ENCODE peak calls at places on chromosomes 5 and 9, in six cellular contexts. One of them, this sample, is unnamed. For H3K4me1 and H3K36me3, the result is how much of the 10 kb centered on the place peaks cover.

GRCh38 chr5:181130832-181131496 is at the start of gene OR2V1:
- DNase-seq in CD8-positive, alpha-beta T cell: no peak
- DNase-seq in mucosa of descending colon: no peak
- DNase-seq in ovary: no peak
- DNase-seq in prostate gland: no peak
- DNase-seq in small intestine: no peak
- DNase-seq in this sample: peak

GRCh38 chr5:132370241-132370820 is 821 bp downstream of the SLC22A5 start:
- DNase-seq in prostate gland: no peak
- DNase-seq in ovary: peak
- DNase-seq in small intestine: no peak
- DNase-seq in mucosa of descending colon: peak
- DNase-seq in CD8-positive, alpha-beta T cell: no peak
- DNase-seq in this sample: no peak

GRCh38 chr5:14016549-14016948 is 72.1 kb upstream of the DNAH5 start:
- DNase-seq in mucosa of descending colon: no peak
- DNase-seq in prostate gland: no peak
- DNase-seq in small intestine: no peak
- DNase-seq in CD8-positive, alpha-beta T cell: no peak
- DNase-seq in ovary: no peak
- DNase-seq in this sample: no peak

GRCh38 chr5:178145965-178146820 is 7.5 kb downstream of the NHP2 start:
- DNase-seq in small intestine: peak
- DNase-seq in mucosa of descending colon: peak
- DNase-seq in ovary: peak
- DNase-seq in prostate gland: peak
- DNase-seq in CD8-positive, alpha-beta T cell: peak
- DNase-seq in this sample: no peak

GRCh38 chr9:115591584-115591984 is 473.6 kb upstream of the TNC start:
- DNase-seq in mucosa of descending colon: no peak
- DNase-seq in prostate gland: peak
- DNase-seq in CD8-positive, alpha-beta T cell: no peak
- DNase-seq in ovary: no peak
- DNase-seq in small intestine: peak
- DNase-seq in this sample: peak

GRCh38 chr5:157540707-157541451 is 34.7 kb downstream of the ADAM19 start:
- DNase-seq in prostate gland: no peak
- DNase-seq in small intestine: peak
- DNase-seq in mucosa of descending colon: peak
- DNase-seq in ovary: peak
- DNase-seq in CD8-positive, alpha-beta T cell: no peak
- DNase-seq in this sample: peak

GRCh38 chr5:55063899-55064298 is 38.5 kb upstream of the GZMA start:
- DNase-seq in prostate gland: no peak
- DNase-seq in CD8-positive, alpha-beta T cell: no peak
- DNase-seq in ovary: no peak
- DNase-seq in small intestine: no peak
- DNase-seq in mucosa of descending colon: no peak
- DNase-seq in this sample: no peak

GRCh38 chr9:116070256-116070914 is 83.2 kb upstream of the PAPPA start:
- DNase-seq in ovary: no peak
- DNase-seq in prostate gland: no peak
- DNase-seq in mucosa of descending colon: no peak
- DNase-seq in CD8-positive, alpha-beta T cell: no peak
- DNase-seq in small intestine: no peak
- DNase-seq in this sample: no peak

GRCh38 chr5:132228241-132229035 is 785 bp upstream of the P4HA2 start:
- DNase-seq in prostate gland: no peak
- DNase-seq in mucosa of descending colon: peak
- DNase-seq in small intestine: no peak
- DNase-seq in CD8-positive, alpha-beta T cell: no peak
- DNase-seq in ovary: peak
- DNase-seq in this sample: peak

GRCh38 chr5:64632251-64632650 is 58.1 kb upstream of the SHISAL2B start:
- DNase-seq in mucosa of descending colon: no peak
- DNase-seq in small intestine: no peak
- DNase-seq in ovary: no peak
- DNase-seq in prostate gland: no peak
- DNase-seq in CD8-positive, alpha-beta T cell: no peak
- DNase-seq in this sample: no peak

GRCh38 chr9:80175286-80175906 is 603.6 kb downstream of the TLE4 start:
- DNase-seq in mucosa of descending colon: no peak
- DNase-seq in prostate gland: no peak
- DNase-seq in small intestine: peak
- DNase-seq in CD8-positive, alpha-beta T cell: no peak
- DNase-seq in ovary: no peak
- DNase-seq in this sample: no peak

GRCh38 chr5:169803077-169803981 is 166.3 kb downstream of the DOCK2 start:
- DNase-seq in ovary: no peak
- DNase-seq in CD8-positive, alpha-beta T cell: no peak
- DNase-seq in small intestine: peak
- DNase-seq in prostate gland: no peak
- DNase-seq in mucosa of descending colon: no peak
- DNase-seq in this sample: peak

GRCh38 chr5:90932052-90932699 is 373.6 kb downstream of the ADGRV1 start:
- DNase-seq in ovary: peak
- DNase-seq in CD8-positive, alpha-beta T cell: no peak
- DNase-seq in prostate gland: peak
- DNase-seq in small intestine: peak
- DNase-seq in mucosa of descending colon: no peak
- DNase-seq in this sample: peak

GRCh38 chr5:174717826-174718455 is 6.4 kb upstream of the MSX2 start:
- DNase-seq in CD8-positive, alpha-beta T cell: no peak
- DNase-seq in mucosa of descending colon: no peak
- DNase-seq in prostate gland: no peak
- DNase-seq in small intestine: no peak
- DNase-seq in ovary: no peak
- DNase-seq in this sample: peak

GRCh38 chr9:132728071-132728470 is 57.8 kb downstream of the GTF3C4 start:
- DNase-seq in small intestine: no peak
- DNase-seq in prostate gland: no peak
- DNase-seq in mucosa of descending colon: no peak
- DNase-seq in ovary: no peak
- DNase-seq in CD8-positive, alpha-beta T cell: no peak
- DNase-seq in this sample: no peak

GRCh38 chr5:76999451-76999850 is 30.8 kb upstream of the AGGF1 start:
- DNase-seq in prostate gland: no peak
- DNase-seq in CD8-positive, alpha-beta T cell: no peak
- DNase-seq in small intestine: no peak
- DNase-seq in ovary: no peak
- DNase-seq in mucosa of descending colon: no peak
- DNase-seq in this sample: no peak

GRCh38 chr9:127905788-127906191 is 6.4 kb upstream of the ST6GALNAC6 start:
- DNase-seq in CD8-positive, alpha-beta T cell: peak
- DNase-seq in small intestine: no peak
- DNase-seq in prostate gland: no peak
- DNase-seq in ovary: no peak
- DNase-seq in mucosa of descending colon: peak
- DNase-seq in this sample: no peak

GRCh38 chr5:119829341-119829740 is 200.0 kb downstream of the FAM170A start:
- DNase-seq in ovary: no peak
- DNase-seq in small intestine: no peak
- DNase-seq in prostate gland: no peak
- DNase-seq in mucosa of descending colon: no peak
- DNase-seq in CD8-positive, alpha-beta T cell: no peak
- DNase-seq in this sample: no peak

GRCh38 chr9:124869466-124869985 is 7.6 kb downstream of the ARPC5L start:
- DNase-seq in ovary: no peak
- DNase-seq in small intestine: peak
- DNase-seq in CD8-positive, alpha-beta T cell: peak
- DNase-seq in mucosa of descending colon: peak
- DNase-seq in prostate gland: no peak
- DNase-seq in this sample: no peak

GRCh38 chr5:170238456-170238855 is 5.7 kb downstream of the C5orf58 start:
- DNase-seq in mucosa of descending colon: no peak
- DNase-seq in ovary: no peak
- DNase-seq in small intestine: no peak
- DNase-seq in prostate gland: no peak
- DNase-seq in CD8-positive, alpha-beta T cell: no peak
- DNase-seq in this sample: no peak

GRCh38 chr9:88791105-88791805 is 200.0 kb upstream of the S1PR3 start:
- DNase-seq in ovary: no peak
- DNase-seq in small intestine: no peak
- DNase-seq in mucosa of descending colon: no peak
- DNase-seq in CD8-positive, alpha-beta T cell: no peak
- DNase-seq in prostate gland: no peak
- DNase-seq in this sample: no peak

GRCh38 chr5:95863383-95863757 is 40.8 kb upstream of the GLRX start:
- DNase-seq in CD8-positive, alpha-beta T cell: no peak
- DNase-seq in ovary: no peak
- DNase-seq in mucosa of descending colon: no peak
- DNase-seq in small intestine: no peak
- DNase-seq in prostate gland: no peak
- DNase-seq in this sample: peak

GRCh38 chr5:95862636-95863382 is 40.3 kb upstream of the GLRX start:
- DNase-seq in mucosa of descending colon: no peak
- DNase-seq in CD8-positive, alpha-beta T cell: no peak
- DNase-seq in small intestine: no peak
- DNase-seq in prostate gland: no peak
- DNase-seq in ovary: no peak
- DNase-seq in this sample: no peak

GRCh38 chr5:95864456-95864855 is 41.9 kb upstream of the GLRX start:
- DNase-seq in CD8-positive, alpha-beta T cell: no peak
- DNase-seq in mucosa of descending colon: no peak
- DNase-seq in small intestine: no peak
- DNase-seq in ovary: no peak
- DNase-seq in prostate gland: no peak
- DNase-seq in this sample: no peak

GRCh38 chr5:95861221-95861857 is 38.8 kb upstream of the GLRX start:
- DNase-seq in CD8-positive, alpha-beta T cell: no peak
- DNase-seq in ovary: peak
- DNase-seq in mucosa of descending colon: no peak
- DNase-seq in small intestine: no peak
- DNase-seq in prostate gland: peak
- DNase-seq in this sample: peak

GRCh38 chr5:95861858-95862561 is 39.5 kb upstream of the GLRX start:
- DNase-seq in ovary: no peak
- DNase-seq in prostate gland: no peak
- DNase-seq in CD8-positive, alpha-beta T cell: no peak
- DNase-seq in mucosa of descending colon: no peak
- DNase-seq in small intestine: peak
- DNase-seq in this sample: no peak
- H3K4me3 ChIP-seq in ovary: no peak
- H3K4me3 ChIP-seq in prostate gland: no peak
- H3K4me3 ChIP-seq in CD8-positive, alpha-beta T cell: no peak
- H3K4me3 ChIP-seq in mucosa of descending colon: no peak
- H3K4me3 ChIP-seq in small intestine: no peak
- H3K4me3 ChIP-seq in this sample: no peak

GRCh38 chr5:150517272-150518152 is 9.6 kb downstream of the NDST1 start:
- DNase-seq in prostate gland: no peak
- DNase-seq in CD8-positive, alpha-beta T cell: no peak
- DNase-seq in small intestine: peak
- DNase-seq in mucosa of descending colon: peak
- DNase-seq in ovary: peak
- DNase-seq in this sample: no peak
- H3K4me1 ChIP-seq in prostate gland: under half
- H3K4me1 ChIP-seq in CD8-positive, alpha-beta T cell: under half
- H3K4me1 ChIP-seq in small intestine: under half
- H3K4me1 ChIP-seq in mucosa of descending colon: under half
- H3K4me1 ChIP-seq in ovary: under half
- H3K4me1 ChIP-seq in this sample: half or more

GRCh38 chr5:36111238-36111637 is 40.4 kb downstream of the LMBRD2 start:
- DNase-seq in small intestine: no peak
- DNase-seq in CD8-positive, alpha-beta T cell: no peak
- DNase-seq in mucosa of descending colon: no peak
- DNase-seq in ovary: no peak
- DNase-seq in prostate gland: no peak
- DNase-seq in this sample: no peak

DNA sequence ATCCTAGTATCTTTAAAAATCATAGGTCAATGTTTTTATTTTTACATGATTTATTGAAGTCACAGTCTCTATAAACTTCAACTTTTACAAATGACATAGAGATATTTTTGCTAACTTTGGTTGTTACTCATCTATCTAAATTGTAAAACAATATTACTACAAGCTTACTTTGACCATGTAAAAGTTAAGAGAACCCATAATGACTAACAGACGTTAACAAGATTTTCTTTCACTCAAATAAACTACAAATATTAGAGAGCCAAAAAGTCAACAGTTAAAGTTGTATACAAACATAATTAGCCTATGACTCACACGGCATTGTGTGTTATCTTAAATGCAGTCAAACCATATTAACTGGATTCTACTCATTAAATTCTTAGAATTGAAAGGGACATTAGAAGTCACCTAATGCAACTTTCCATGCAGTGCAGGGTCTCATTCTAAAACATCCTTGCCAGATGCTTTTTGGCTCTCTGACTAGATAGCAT is 42.1 kb upstream of the UGT3A2 start:
- DNase-seq in prostate gland: no peak
- DNase-seq in small intestine: no peak
- DNase-seq in CD8-positive, alpha-beta T cell: no peak
- DNase-seq in ovary: no peak
- DNase-seq in mucosa of descending colon: no peak
- DNase-seq in this sample: no peak
- H3K36me3 ChIP-seq in prostate gland: under half
- H3K36me3 ChIP-seq in small intestine: under half
- H3K36me3 ChIP-seq in CD8-positive, alpha-beta T cell: under half
- H3K36me3 ChIP-seq in ovary: under half
- H3K36me3 ChIP-seq in mucosa of descending colon: under half
- H3K36me3 ChIP-seq in this sample: under half

GRCh38 chr5:400282-401215 is 42.4 kb upstream of the EXOC3 start:
- DNase-seq in prostate gland: peak
- DNase-seq in small intestine: no peak
- DNase-seq in ovary: peak
- DNase-seq in CD8-positive, alpha-beta T cell: no peak
- DNase-seq in mucosa of descending colon: peak
- DNase-seq in this sample: peak
- H3K4me3 ChIP-seq in prostate gland: no peak
- H3K4me3 ChIP-seq in small intestine: no peak
- H3K4me3 ChIP-seq in ovary: no peak
- H3K4me3 ChIP-seq in CD8-positive, alpha-beta T cell: no peak
- H3K4me3 ChIP-seq in mucosa of descending colon: no peak
- H3K4me3 ChIP-seq in this sample: no peak

GRCh38 chr5:160198148-160198545 is 31.2 kb upstream of the FABP6 start:
- DNase-seq in mucosa of descending colon: no peak
- DNase-seq in prostate gland: no peak
- DNase-seq in CD8-positive, alpha-beta T cell: no peak
- DNase-seq in ovary: no peak
- DNase-seq in small intestine: no peak
- DNase-seq in this sample: no peak
- H3K4me1 ChIP-seq in mucosa of descending colon: under half
- H3K4me1 ChIP-seq in prostate gland: under half
- H3K4me1 ChIP-seq in CD8-positive, alpha-beta T cell: under half
- H3K4me1 ChIP-seq in ovary: under half
- H3K4me1 ChIP-seq in small intestine: under half
- H3K4me1 ChIP-seq in this sample: under half

This sample was measured in sigmoid colon.